ENCODE peak calls at places on chromosomes 12 and 14, in five cellular contexts. D, V, J, E and F are unnamed samples. For H3K4me1, the result is how much of the 10 kb centered on the place peaks cover.

GRCh38 chr12:114501474-114501807 is 95.5 kb upstream of the TBX5 start:
- DNase-seq in D (no peak), J (no peak), E (no peak), V (no peak), F (no peak)

GRCh38 chr12:129873458-129873857 is 30.4 kb downstream of the TMEM132D start:
- DNase-seq in E (no peak), D (no peak), V (no peak), J (peak), F (no peak)

GRCh38 chr14:24428628-24429394 is 657 bp downstream of the CBLN3 start:
- DNase-seq in D (no peak), E (no peak), J (no peak), V (no peak), F (no peak)

GRCh38 chr12:131264625-131265024 is 310.9 kb downstream of the ADGRD1 start:
- DNase-seq in D (no peak), V (no peak), J (no peak), E (no peak), F (no peak)

GRCh38 chr12:74449872-74450271 is 87.8 kb upstream of the ATXN7L3B start:
- DNase-seq in D (peak), E (peak), V (no peak), J (no peak), F (no peak)

GRCh38 chr14:101914083-101914482 is 50.3 kb upstream of the DYNC1H1 start:
- DNase-seq in J (no peak), V (no peak), E (no peak), D (no peak), F (no peak)

GRCh38 chr14:73610692-73611091 is 1.6 kb upstream of the ACOT6 start:
- DNase-seq in D (peak), E (peak), J (no peak), V (no peak), F (no peak)

GRCh38 chr14:22886500-22887259 is 3.7 kb downstream of the REM2 start:
- DNase-seq in J (peak), V (peak), D (peak), E (peak), F (peak)

GRCh38 chr14:103385994-103386491 is 828 bp downstream of the MARK3 start:
- DNase-seq in V (no peak), E (peak), D (peak), J (no peak), F (peak)

GRCh38 chr12:31017535-31017934 is 56.1 kb upstream of the DDX11 start:
- DNase-seq in D (no peak), E (no peak), J (no peak), V (peak), F (no peak)

GRCh38 chr12:85310025-85310424 is 30.0 kb downstream of the ALX1 start:
- DNase-seq in V (no peak), J (no peak), D (no peak), E (no peak), F (no peak)

GRCh38 chr12:6582196-6582595 is 14.1 kb upstream of the NOP2 start:
- DNase-seq in E (no peak), J (no peak), V (no peak), D (no peak), F (no peak)

GRCh38 chr12:58186914-58187313 is 245.5 kb downstream of the ATP23 start:
- DNase-seq in J (no peak), D (no peak), V (no peak), E (no peak), F (no peak)

GRCh38 chr12:53049582-53050318 is at the start of gene TNS2:
- DNase-seq in E (peak), D (peak), V (peak), J (no peak), F (no peak)

GRCh38 chr12:52713960-52714886 is 10.9 kb upstream of the KRT77 start:
- DNase-seq in J (peak), E (no peak), D (no peak), V (peak), F (no peak)

GRCh38 chr12:132489602-132490239 is at the start of gene FBRSL1:
- DNase-seq in J (peak), E (peak), V (peak), D (peak), F (peak)

GRCh38 chr12:103640410-103640809 is 53.3 kb downstream of the STAB2 start:
- DNase-seq in J (no peak), V (no peak), E (no peak), D (no peak), F (no peak)

GRCh38 chr12:120495723-120496352 is at the start of gene DYNLL1:
- DNase-seq in D (peak), V (peak), E (peak), J (peak), F (peak)

GRCh38 chr12:103734847-103735246 is 106.2 kb downstream of the NT5DC3 start:
- DNase-seq in E (no peak), V (no peak), D (no peak), J (no peak), F (no peak)

GRCh38 chr12:106136263-106136662 is 2.5 kb downstream of the NUAK1 start:
- DNase-seq in J (peak), E (peak), V (peak), D (peak), F (peak)

GRCh38 chr12:90253142-90253541 is 544.5 kb upstream of the ATP2B1 start:
- DNase-seq in V (no peak), D (no peak), J (no peak), E (no peak), F (no peak)

GRCh38 chr12:124609041-124609984 is 41.9 kb upstream of the NCOR2 start:
- DNase-seq in V (peak), D (peak), J (no peak), E (peak), F (peak)

GRCh38 chr12:125089083-125089482 is 23.8 kb downstream of the AACS start:
- DNase-seq in E (no peak), J (no peak), D (no peak), V (peak), F (no peak)

GRCh38 chr14:68380304-68380840 is 412.5 kb downstream of the ZFP36L1 start:
- DNase-seq in J (no peak), E (no peak), V (no peak), D (no peak), F (no peak)

GRCh38 chr14:91573894-91574837 is 64.1 kb upstream of the PPP4R3A start:
- DNase-seq in E (peak), J (peak), D (peak), V (peak), F (peak)

GRCh38 chr12:132524405-132524804 is 34.5 kb downstream of the FBRSL1 start:
- DNase-seq in J (no peak), D (peak), E (no peak), V (no peak), F (no peak)

GRCh38 chr12:2902287-2902880 is 11.7 kb downstream of the TULP3 start:
- DNase-seq in V (no peak), E (peak), D (peak), J (no peak), F (no peak)

GRCh38 chr12:51234533-51234932 is 4.1 kb upstream of the DAZAP2 start:
- DNase-seq in D (no peak), V (no peak), E (no peak), J (no peak), F (no peak)

GRCh38 chr12:51242150-51242549 is 3.5 kb downstream of the DAZAP2 start:
- DNase-seq in V (no peak), J (no peak), D (no peak), E (no peak), F (no peak)

GRCh38 chr12:51240971-51241370 is 2.3 kb downstream of the DAZAP2 start:
- DNase-seq in V (no peak), J (no peak), E (no peak), D (peak), F (peak)

GRCh38 chr12:51238510-51239334 is at the start of gene DAZAP2:
- DNase-seq in E (peak), D (peak), V (peak), J (peak), F (peak)

GRCh38 chr12:51238037-51238509 is 553 bp upstream of the DAZAP2 start:
- DNase-seq in J (no peak), D (no peak), V (no peak), E (no peak), F (no peak)
- H3K14ac ChIP-seq in J (no peak), D (peak), V (peak), E (no peak), F (peak)

GRCh38 chr12:11731042-11731357 is 81.5 kb downstream of the ETV6 start:
- DNase-seq in V (no peak), J (no peak), E (no peak), D (no peak), F (no peak)

GRCh38 chr12:11728154-11728755 is 78.8 kb downstream of the ETV6 start:
- DNase-seq in D (no peak), E (no peak), V (no peak), J (no peak), F (no peak)

GRCh38 chr12:11729008-11729407 is 79.5 kb downstream of the ETV6 start:
- DNase-seq in D (no peak), V (no peak), E (no peak), J (no peak), F (no peak)

GRCh38 chr12:11730299-11731041 is 81.0 kb downstream of the ETV6 start:
- DNase-seq in V (no peak), J (no peak), E (no peak), D (no peak), F (no peak)

GRCh38 chr12:11729439-11730150 is 80.1 kb downstream of the ETV6 start:
- DNase-seq in J (no peak), E (no peak), V (no peak), D (no peak), F (no peak)
- H3K4me1 ChIP-seq in J (under half), E (under half), V (under half), D (under half), F (under half)

GRCh38 chr14:71451501-71451900 is 480.7 kb upstream of the RGS6 start:
- DNase-seq in D (no peak), J (no peak), E (no peak), V (no peak), F (peak)
- H3K4me2 ChIP-seq in D (no peak), J (no peak), E (no peak), V (no peak), F (no peak)

GRCh38 chr14:64700894-64701293 is 3.3 kb upstream of the PLEKHG3 start:
- DNase-seq in V (no peak), E (no peak), J (no peak), D (no peak), F (no peak)
- H3K14ac ChIP-seq in V (no peak), E (no peak), J (no peak), D (no peak), F (no peak)